ENCODE peak calls at places on chromosomes 13 and 19, in four cellular contexts. One of them, this sample, is unnamed.

GRCh38 chr19:42081584-42082258 is 5.8 kb downstream of the ZNF574 start:
- DNase-seq in K562: no peak
- DNase-seq in GM12878: no peak
- DNase-seq in IMR-90: peak
- DNase-seq in this sample: peak

GRCh38 chr13:72652681-72653080 is 74.7 kb downstream of the MZT1 start:
- DNase-seq in GM12878: no peak
- DNase-seq in K562: no peak
- DNase-seq in IMR-90: no peak
- DNase-seq in this sample: no peak

GRCh38 chr13:97028441-97029299 is 34.4 kb upstream of the OXGR1 start:
- DNase-seq in K562: peak
- DNase-seq in IMR-90: peak
- DNase-seq in GM12878: no peak
- DNase-seq in this sample: peak

GRCh38 chr13:94620286-94620896 is 18.7 kb downstream of the GPR180 start:
- DNase-seq in K562: peak
- DNase-seq in GM12878: no peak
- DNase-seq in IMR-90: peak
- DNase-seq in this sample: peak

GRCh38 chr13:30153871-30154426 is 153.4 kb downstream of the KATNAL1 start:
- DNase-seq in IMR-90: peak
- DNase-seq in GM12878: no peak
- DNase-seq in K562: no peak
- DNase-seq in this sample: no peak

GRCh38 chr13:64639206-64639605 is 2590.9 kb downstream of the PCDH9 start:
- DNase-seq in IMR-90: no peak
- DNase-seq in K562: no peak
- DNase-seq in GM12878: no peak
- DNase-seq in this sample: no peak

GRCh38 chr19:42468273-42468796 is 25.6 kb upstream of the CXCL17 start:
- DNase-seq in IMR-90: peak
- DNase-seq in GM12878: no peak
- DNase-seq in K562: no peak
- DNase-seq in this sample: peak

GRCh38 chr19:4914736-4915501 is 5.6 kb downstream of the UHRF1 start:
- DNase-seq in K562: peak
- DNase-seq in IMR-90: peak
- DNase-seq in GM12878: no peak
- DNase-seq in this sample: peak

GRCh38 chr19:16527971-16528521 is 14.2 kb downstream of the CHERP start:
- DNase-seq in K562: peak
- DNase-seq in GM12878: no peak
- DNase-seq in IMR-90: no peak
- DNase-seq in this sample: peak

GRCh38 chr19:3075605-3076431 is 13.5 kb upstream of the TLE5 start:
- DNase-seq in IMR-90: no peak
- DNase-seq in GM12878: no peak
- DNase-seq in K562: peak
- DNase-seq in this sample: no peak

GRCh38 chr19:13015361-13016231 is 20.3 kb downstream of the NFIX start:
- DNase-seq in GM12878: no peak
- DNase-seq in K562: no peak
- DNase-seq in IMR-90: peak
- DNase-seq in this sample: no peak

GRCh38 chr13:101545521-101545920 is 93.0 kb downstream of the ITGBL1 start:
- DNase-seq in IMR-90: peak
- DNase-seq in K562: no peak
- DNase-seq in GM12878: no peak
- DNase-seq in this sample: no peak

GRCh38 chr19:13055213-13056051 is 47.2 kb downstream of the LYL1 start:
- DNase-seq in IMR-90: peak
- DNase-seq in K562: no peak
- DNase-seq in GM12878: no peak
- DNase-seq in this sample: no peak

GRCh38 chr19:34502582-34503545 is 21.3 kb downstream of the WTIP start:
- DNase-seq in GM12878: no peak
- DNase-seq in IMR-90: peak
- DNase-seq in K562: no peak
- DNase-seq in this sample: peak

GRCh38 chr13:33312150-33312908 is 26.8 kb upstream of the STARD13 start:
- DNase-seq in GM12878: no peak
- DNase-seq in IMR-90: peak
- DNase-seq in K562: no peak
- DNase-seq in this sample: no peak

GRCh38 chr19:9531933-9532332 is 6.5 kb downstream of the ZNF426 start:
- DNase-seq in GM12878: no peak
- DNase-seq in K562: no peak
- DNase-seq in IMR-90: peak
- DNase-seq in this sample: no peak

GRCh38 chr19:43667524-43668405 is 2.2 kb downstream of the PLAUR start:
- DNase-seq in IMR-90: peak
- DNase-seq in GM12878: no peak
- DNase-seq in K562: no peak
- DNase-seq in this sample: no peak

GRCh38 chr13:95050800-95051620 is 250.2 kb downstream of the ABCC4 start:
- DNase-seq in IMR-90: no peak
- DNase-seq in GM12878: no peak
- DNase-seq in K562: no peak
- DNase-seq in this sample: no peak

GRCh38 chr19:39825093-39825463 is 8.9 kb downstream of the DYRK1B start:
- DNase-seq in GM12878: no peak
- DNase-seq in IMR-90: no peak
- DNase-seq in K562: no peak
- DNase-seq in this sample: no peak

GRCh38 chr13:39148513-39148961 is 110.3 kb downstream of the NHLRC3 start:
- DNase-seq in IMR-90: no peak
- DNase-seq in GM12878: no peak
- DNase-seq in K562: no peak
- DNase-seq in this sample: no peak

GRCh38 chr19:58409010-58409790 is 751 bp downstream of the ZNF584 start:
- DNase-seq in GM12878: no peak
- DNase-seq in K562: no peak
- DNase-seq in IMR-90: peak
- DNase-seq in this sample: no peak

GRCh38 chr19:3065675-3066357 is 3.5 kb upstream of the TLE5 start:
- DNase-seq in GM12878: peak
- DNase-seq in IMR-90: no peak
- DNase-seq in K562: no peak
- DNase-seq in this sample: no peak

DNA sequence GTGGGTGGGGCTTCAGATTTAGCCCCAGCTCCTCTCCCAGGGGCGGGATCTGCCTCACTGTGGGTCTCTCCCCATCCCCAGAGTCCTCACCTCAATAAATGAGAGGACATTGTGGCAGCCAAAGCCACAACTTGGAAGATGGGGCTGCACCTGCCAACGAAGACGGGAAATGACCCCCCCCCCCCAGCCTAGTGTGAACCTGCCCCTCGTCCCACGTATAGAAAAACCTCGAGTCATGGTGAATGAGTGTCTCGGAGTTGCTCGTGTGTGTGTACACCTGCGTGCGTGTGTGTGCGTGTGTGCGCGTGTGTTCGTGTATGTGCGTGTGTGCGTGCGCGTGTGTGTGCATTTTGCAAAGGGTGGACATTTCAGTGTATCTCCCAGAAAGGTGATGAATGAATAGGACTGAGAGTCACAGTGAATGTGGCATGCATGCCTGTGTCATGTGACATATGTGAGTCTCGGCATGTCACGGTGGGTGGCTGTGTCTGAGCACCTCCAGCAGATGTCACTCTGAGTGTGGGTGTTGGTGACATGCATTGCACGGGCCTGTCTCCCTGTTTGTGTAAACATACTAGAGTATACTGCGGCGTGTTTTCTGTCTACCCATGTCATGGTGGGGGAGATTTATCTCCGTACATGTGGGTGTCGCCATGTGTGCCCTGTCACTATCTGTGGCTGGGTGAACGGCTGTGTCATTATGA is 1.5 kb upstream of the TRAPPC5 start:
- DNase-seq in GM12878: no peak
- DNase-seq in IMR-90: no peak
- DNase-seq in K562: peak
- DNase-seq in this sample: no peak
- TF ChIP-seq ELK1 in GM12878: no peak
- TF ChIP-seq ELK1 in IMR-90: no peak
- TF ChIP-seq ELK1 in K562: no peak
- TF ChIP-seq ELK1 in this sample: no peak

GRCh38 chr19:55042688-55043087 is 4.6 kb upstream of the GP6 start:
- DNase-seq in IMR-90: no peak
- DNase-seq in GM12878: no peak
- DNase-seq in K562: no peak
- DNase-seq in this sample: no peak

GRCh38 chr19:55044286-55044685 is 6.2 kb upstream of the GP6 start:
- DNase-seq in K562: no peak
- DNase-seq in IMR-90: no peak
- DNase-seq in GM12878: no peak
- DNase-seq in this sample: no peak

GRCh38 chr19:55042344-55042678 is 4.2 kb upstream of the GP6 start:
- DNase-seq in IMR-90: no peak
- DNase-seq in K562: no peak
- DNase-seq in GM12878: no peak
- DNase-seq in this sample: no peak

GRCh38 chr19:55041244-55041626 is 3.2 kb upstream of the GP6 start:
- DNase-seq in K562: no peak
- DNase-seq in GM12878: no peak
- DNase-seq in IMR-90: no peak
- DNase-seq in this sample: no peak

DNA sequence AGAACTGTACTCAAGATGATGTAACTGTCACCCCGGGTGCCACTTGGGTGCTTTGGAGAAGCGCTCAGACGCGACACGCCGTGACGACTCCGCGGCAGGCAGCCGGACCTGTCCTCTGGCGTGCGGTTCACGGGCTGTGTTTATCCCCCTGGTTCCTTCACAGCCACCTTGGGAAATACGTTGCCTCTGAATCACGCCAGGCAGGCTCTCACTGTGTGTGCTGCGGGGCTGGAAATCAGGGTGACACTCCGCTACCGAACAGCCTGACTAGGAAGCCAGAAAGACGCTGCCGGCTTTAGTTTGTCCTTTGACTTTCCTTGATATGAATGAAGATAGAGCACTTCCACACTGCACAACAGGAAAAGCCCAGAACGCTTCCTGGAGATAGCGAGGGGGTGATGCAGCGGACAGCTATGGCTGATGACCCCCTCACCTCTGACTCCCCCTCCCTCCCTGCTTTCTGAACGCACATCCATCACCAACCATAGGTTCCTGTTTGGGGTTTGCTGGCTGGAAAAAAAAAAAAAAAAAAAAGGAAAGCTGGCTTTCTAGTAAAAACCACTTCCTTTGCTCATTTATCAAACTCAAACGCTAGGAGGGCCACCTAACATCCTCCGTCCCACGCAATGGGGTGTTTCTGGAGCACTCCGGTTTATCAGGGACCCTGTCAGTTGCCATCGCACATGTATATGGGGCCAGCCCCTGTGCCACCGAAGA is 3.7 kb upstream of the GP6 start:
- DNase-seq in IMR-90: no peak
- DNase-seq in K562: peak
- DNase-seq in GM12878: no peak
- DNase-seq in this sample: no peak
- TF ChIP-seq ELK1 in IMR-90: no peak
- TF ChIP-seq ELK1 in K562: no peak
- TF ChIP-seq ELK1 in GM12878: no peak
- TF ChIP-seq ELK1 in this sample: no peak

GRCh38 chr19:49145485-49146407 is 9.4 kb downstream of the HRC start:
- DNase-seq in K562: peak
- DNase-seq in IMR-90: peak
- DNase-seq in GM12878: peak
- DNase-seq in this sample: peak
- TF ChIP-seq ELK1 in K562: no peak
- TF ChIP-seq ELK1 in IMR-90: no peak
- TF ChIP-seq ELK1 in GM12878: no peak
- TF ChIP-seq ELK1 in this sample: no peak

GRCh38 chr19:48837586-48838191 is 1.4 kb upstream of the HSD17B14 start:
- DNase-seq in K562: no peak
- DNase-seq in IMR-90: no peak
- DNase-seq in GM12878: no peak
- DNase-seq in this sample: no peak

GRCh38 chr19:48833977-48834376 is 2.3 kb downstream of the HSD17B14 start:
- DNase-seq in K562: no peak
- DNase-seq in GM12878: no peak
- DNase-seq in IMR-90: no peak
- DNase-seq in this sample: no peak

GRCh38 chr19:48836089-48837017 is at the start of gene HSD17B14:
- DNase-seq in IMR-90: no peak
- DNase-seq in K562: peak
- DNase-seq in GM12878: no peak
- DNase-seq in this sample: peak

GRCh38 chr19:48835734-48836088 is 580 bp downstream of the HSD17B14 start:
- DNase-seq in K562: peak
- DNase-seq in GM12878: peak
- DNase-seq in IMR-90: peak
- DNase-seq in this sample: peak

GRCh38 chr19:48837081-48837524 is 812 bp upstream of the HSD17B14 start:
- DNase-seq in GM12878: peak
- DNase-seq in K562: no peak
- DNase-seq in IMR-90: peak
- DNase-seq in this sample: peak
- TF ChIP-seq ELK1 in GM12878: no peak
- TF ChIP-seq ELK1 in K562: no peak
- TF ChIP-seq ELK1 in IMR-90: no peak
- TF ChIP-seq ELK1 in this sample: no peak

DNA sequence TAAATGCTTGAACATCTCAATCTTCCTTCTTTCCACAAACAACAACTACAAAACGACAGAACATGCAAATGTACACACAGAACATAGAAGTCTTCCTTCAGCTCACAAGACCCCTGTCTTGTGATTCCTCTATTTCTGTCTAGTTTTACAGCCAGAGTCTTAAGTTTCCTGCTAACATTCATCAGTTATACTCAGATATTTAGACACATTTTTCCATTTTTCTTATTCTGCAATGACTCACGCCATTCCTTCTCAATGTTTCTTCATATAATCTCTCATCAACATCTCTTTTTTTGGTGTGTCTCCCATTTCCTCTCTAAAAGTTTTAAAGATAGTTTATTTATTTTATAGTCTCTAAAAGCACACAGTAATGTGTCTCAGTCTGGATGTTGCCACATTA is 1872.9 kb upstream of the PCDH20 start:
- DNase-seq in GM12878: no peak
- DNase-seq in IMR-90: peak
- DNase-seq in K562: no peak
- DNase-seq in this sample: no peak
- TF ChIP-seq ELK1 in GM12878: no peak
- TF ChIP-seq ELK1 in IMR-90: no peak
- TF ChIP-seq ELK1 in K562: no peak
- TF ChIP-seq ELK1 in this sample: no peak

DNA sequence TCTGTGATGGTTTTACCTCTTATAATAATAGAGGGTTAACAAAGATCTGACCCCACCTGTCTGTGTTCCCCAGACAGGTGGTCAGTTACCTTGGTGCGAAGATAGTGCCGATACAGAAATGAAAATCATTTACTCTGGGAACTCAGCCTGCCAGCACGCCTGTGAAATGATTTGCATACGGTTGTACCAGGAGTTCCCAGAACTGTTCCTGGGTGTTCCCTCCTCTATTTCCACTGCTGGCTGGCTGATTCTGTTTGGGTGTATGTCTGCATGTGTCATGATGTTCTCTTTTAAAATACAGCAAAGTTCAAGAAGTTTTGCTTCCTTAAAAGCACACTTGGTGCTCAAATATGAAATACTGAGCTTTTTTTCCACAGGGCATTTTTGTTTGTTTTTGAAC is 527.1 kb downstream of the FGF9 start:
- DNase-seq in K562: no peak
- DNase-seq in IMR-90: no peak
- DNase-seq in GM12878: no peak
- DNase-seq in this sample: no peak
- TF ChIP-seq ELK1 in K562: no peak
- TF ChIP-seq ELK1 in IMR-90: no peak
- TF ChIP-seq ELK1 in GM12878: no peak
- TF ChIP-seq ELK1 in this sample: no peak